ENCODE peak calls at places on chromosomes 12 and 14, in seven cellular contexts. T is lower leg skin, P is mesothelial cell of epicardium, M is astrocyte of the spinal cord, O is body of pancreas, G is adrenal gland, K is uterus. U is an unnamed sample.

GRCh38 chr12:92140919-92141536 is 4.6 kb downstream of the BTG1 start:
- DNase-seq in T (no peak), P (no peak), M (no peak), O (no peak), G (no peak), K (no peak), U (no peak)

GRCh38 chr12:57882575-57882974 is 36.0 kb upstream of the CTDSP2 start:
- DNase-seq in T (no peak), P (no peak), M (no peak), O (no peak), G (no peak), K (no peak), U (no peak)

GRCh38 chr12:50467441-50467840 is 37.3 kb upstream of the DIP2B start:
- DNase-seq in T (no peak), P (no peak), M (no peak), O (no peak), G (no peak), K (no peak), U (no peak)

GRCh38 chr12:1500095-1500801 is 94.1 kb downstream of the FBXL14 start:
- DNase-seq in T (no peak), P (no peak), M (peak; percentile 59), O (no peak), G (peak; percentile 36), K (no peak), U (peak; percentile 76)

GRCh38 chr14:54568821-54569591 is 2.1 kb downstream of the SAMD4A start:
- DNase-seq in T (peak; percentile 27), P (no peak), M (no peak), O (no peak), G (no peak), K (peak; percentile 32), U (peak; percentile 48)

GRCh38 chr14:28773917-28774691 is 7.5 kb downstream of the FOXG1 start:
- DNase-seq in T (no peak), P (no peak), M (peak; percentile 71), O (no peak), G (no peak), K (no peak), U (no peak)

GRCh38 chr12:90124289-90124688 is 415.7 kb upstream of the ATP2B1 start:
- DNase-seq in T (no peak), P (no peak), M (no peak), O (no peak), G (no peak), K (no peak), U (no peak)

GRCh38 chr14:98984719-98985041 is 287.3 kb downstream of the BCL11B start:
- DNase-seq in T (no peak), P (no peak), M (no peak), O (no peak), G (no peak), K (no peak), U (no peak)

GRCh38 chr14:93788557-93789365 is 476 bp upstream of the PRIMA1 start:
- DNase-seq in T (no peak), P (peak; percentile 66), M (no peak), O (no peak), G (no peak), K (peak; percentile 71), U (peak; percentile 42)

GRCh38 chr14:104359301-104359968 is 220.1 kb upstream of the C14orf180 start:
- DNase-seq in T (no peak), P (no peak), M (no peak), O (peak; percentile 7), G (no peak), K (no peak), U (no peak)

GRCh38 chr12:109591041-109591440 is 17.4 kb downstream of the MVK start:
- DNase-seq in T (no peak), P (no peak), M (no peak), O (no peak), G (no peak), K (no peak), U (no peak)

GRCh38 chr14:75123991-75124390 is 2.9 kb downstream of the NEK9 start:
- DNase-seq in T (no peak), P (no peak), M (peak; percentile 80), O (no peak), G (peak; percentile 53), K (no peak), U (peak; percentile 80)

GRCh38 chr12:96210376-96211055 is 16.3 kb downstream of the ELK3 start:
- DNase-seq in T (no peak), P (no peak), M (no peak), O (no peak), G (no peak), K (no peak), U (no peak)

GRCh38 chr12:69508091-69508490 is 37.9 kb downstream of the FRS2 start:
- DNase-seq in T (no peak), P (no peak), M (no peak), O (no peak), G (no peak), K (no peak), U (no peak)

GRCh38 chr12:12736759-12737676 is 19.9 kb downstream of the CDKN1B start:
- DNase-seq in T (no peak), P (no peak), M (peak; percentile 80), O (peak; percentile 44), G (peak; percentile 43), K (no peak), U (peak; percentile 55)

GRCh38 chr14:22510527-22511110 is 78.4 kb downstream of the DAD1 start:
- DNase-seq in T (no peak), P (no peak), M (peak; percentile 50), O (no peak), G (no peak), K (no peak), U (no peak)

GRCh38 chr14:59189281-59189821 is 884 bp downstream of the DAAM1 start:
- DNase-seq in T (peak; percentile 38), P (no peak), M (no peak), O (peak; percentile 26), G (no peak), K (peak; percentile 30), U (peak; percentile 11)
- TF ChIP-seq CTCF in T (no peak), P (no peak), M (peak; percentile 12), O (no peak), G (no peak), K (peak; percentile 6), U (no peak)

GRCh38 chr12:6752931-6753771 is at the start of gene MLF2:
- DNase-seq in T (peak; percentile 99), P (peak; percentile 99), M (peak; percentile 100), O (peak; percentile 99), G (peak; percentile 99), K (peak; percentile 99), U (peak; percentile 99)

GRCh38 chr12:6754406-6754805 is 1.5 kb upstream of the MLF2 start:
- DNase-seq in T (no peak), P (no peak), M (no peak), O (no peak), G (no peak), K (no peak), U (no peak)

GRCh38 chr12:6752181-6752930 is 585 bp downstream of the MLF2 start:
- DNase-seq in T (peak; percentile 44), P (peak; percentile 69), M (peak; percentile 52), O (no peak), G (peak; percentile 67), K (peak; percentile 27), U (peak; percentile 28)

GRCh38 chr12:6751767-6752166 is 1.2 kb downstream of the MLF2 start:
- DNase-seq in T (no peak), P (no peak), M (no peak), O (no peak), G (no peak), K (peak; percentile 29), U (no peak)

GRCh38 chr12:6753772-6754356 is 923 bp upstream of the MLF2 start:
- DNase-seq in T (no peak), P (no peak), M (no peak), O (no peak), G (no peak), K (no peak), U (no peak)
- TF ChIP-seq CTCF in T (no peak), P (no peak), M (no peak), O (no peak), G (peak; percentile 97), K (no peak), U (peak; percentile 90)

GRCh38 chr12:131115766-131116165 is 162.1 kb downstream of the ADGRD1 start:
- DNase-seq in T (no peak), P (no peak), M (no peak), O (no peak), G (no peak), K (no peak), U (no peak)

GRCh38 chr12:131117438-131118245 is 163.9 kb downstream of the ADGRD1 start:
- DNase-seq in T (no peak), P (no peak), M (no peak), O (no peak), G (no peak), K (no peak), U (no peak)

GRCh38 chr12:131118366-131118765 is 164.7 kb downstream of the ADGRD1 start:
- DNase-seq in T (no peak), P (no peak), M (no peak), O (no peak), G (no peak), K (no peak), U (no peak)

GRCh38 chr12:131114942-131115584 is 161.4 kb downstream of the ADGRD1 start:
- DNase-seq in T (no peak), P (no peak), M (no peak), O (no peak), G (no peak), K (no peak), U (no peak)

DNA sequence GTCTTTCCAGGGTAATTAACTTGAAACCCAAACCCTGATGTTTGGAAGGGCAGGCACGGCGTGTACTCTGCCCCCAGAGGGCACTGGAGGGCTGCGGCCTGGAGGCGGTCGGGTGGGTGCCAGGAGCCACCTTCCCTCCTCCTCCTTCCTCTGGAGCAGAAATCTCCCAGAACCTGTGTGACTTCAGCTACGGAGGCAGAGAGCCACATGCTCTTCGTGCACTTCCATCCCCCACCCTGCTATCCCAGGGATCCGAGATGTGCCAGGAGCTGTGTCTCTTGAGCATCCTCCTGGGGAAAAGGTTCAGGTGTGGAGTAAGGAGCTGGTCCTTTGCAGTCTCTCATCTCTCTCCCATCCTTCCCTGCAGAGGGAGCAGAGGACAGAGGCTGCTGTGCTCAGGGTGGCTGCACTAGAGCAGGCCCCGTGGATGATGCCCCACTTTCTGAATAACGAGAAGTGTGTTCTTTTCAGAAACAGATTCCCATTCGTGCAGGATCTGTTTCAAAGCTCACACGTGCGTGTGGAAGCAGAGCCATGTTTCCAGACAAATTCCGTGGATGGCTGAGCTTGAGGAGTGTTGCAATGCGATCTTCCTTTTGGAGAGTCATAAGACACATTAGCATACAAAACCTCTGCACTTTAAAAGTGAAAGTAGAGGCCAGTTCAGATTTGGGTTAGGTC is 162.9 kb downstream of the ADGRD1 start:
- DNase-seq in T (peak; percentile 56), P (no peak), M (no peak), O (no peak), G (no peak), K (peak; percentile 52), U (no peak)
- TF ChIP-seq CTCF in T (no peak), P (no peak), M (no peak), O (peak; percentile 26), G (peak; percentile 33), K (peak; percentile 24), U (no peak)

DNA sequence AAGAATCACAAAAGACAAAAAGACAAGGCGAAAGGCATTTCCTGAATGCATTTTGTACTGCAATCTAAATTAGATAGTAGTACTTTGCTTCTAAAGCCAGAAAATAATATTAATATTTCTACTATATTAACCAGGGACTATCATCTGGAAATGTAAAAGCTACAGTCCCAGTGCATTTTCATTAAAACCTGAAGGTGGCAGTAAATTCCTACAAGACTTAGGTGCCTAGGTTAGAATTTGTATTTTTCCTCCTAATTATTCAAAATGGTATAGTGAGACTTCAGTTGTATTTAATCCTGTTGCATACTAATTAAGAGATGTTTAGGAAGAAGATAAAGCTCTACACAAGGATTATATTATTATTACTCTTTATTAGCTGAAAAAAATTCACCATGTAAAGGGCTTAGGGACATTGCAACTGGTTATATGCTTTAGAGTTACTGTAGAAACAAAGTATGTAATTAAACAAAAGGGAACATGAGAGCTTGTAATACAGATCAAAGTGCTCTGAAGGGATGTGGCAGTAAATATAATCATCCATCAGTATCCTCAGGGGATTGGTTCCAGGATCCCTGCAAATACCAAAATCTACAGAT is 53.6 kb downstream of the BRMS1L start:
- DNase-seq in T (no peak), P (no peak), M (peak; percentile 31), O (no peak), G (no peak), K (no peak), U (peak; percentile 27)
- TF ChIP-seq CTCF in T (no peak), P (no peak), M (peak; percentile 38), O (peak; percentile 47), G (peak; percentile 58), K (peak; percentile 2), U (peak; percentile 50)